ENCODE peak calls at places on chromosomes 4 and X, in nine cellular contexts. U is HuH-7.5; E is GM13977; N is CD4-positive, CD25-positive, alpha-beta regulatory T cell; C is amniotic stem cell; R is AG10803; W is A549; Y is GM12891; S is pancreas. T is an unnamed sample.

GRCh38 chrX:95885074-95885473 is 799.6 kb upstream of the DIAPH2 start:
- DNase-seq in U (no peak), E (no peak), N (no peak), C (no peak), R (no peak), W (no peak), Y (no peak), S (no peak), T (no peak)

GRCh38 chr4:1404573-1405248 is 1.5 kb downstream of the NKX1-1 start:
- DNase-seq in U (no peak), E (peak; percentile 56), N (no peak), C (no peak), R (no peak), W (no peak), Y (no peak), S (no peak), T (no peak)

GRCh38 chrX:10555846-10556245 is 64.5 kb downstream of the MID1 start:
- DNase-seq in U (no peak), E (no peak), N (no peak), C (no peak), R (no peak), W (no peak), Y (no peak), S (no peak), T (no peak)

GRCh38 chr4:178202422-178202821 is 760.2 kb upstream of the AGA start:
- DNase-seq in U (no peak), E (no peak), N (no peak), C (no peak), R (no peak), W (no peak), Y (no peak), S (no peak), T (no peak)

GRCh38 chr4:185470503-185471195 is 884 bp downstream of the CCDC110 start:
- DNase-seq in U (peak; percentile 10), E (peak; percentile 17), N (peak; percentile 49), C (peak; percentile 6), R (peak; percentile 12), W (peak; percentile 8), Y (no peak), S (peak; percentile 96), T (peak; percentile 71)

GRCh38 chrX:107429090-107429489 is 20.4 kb upstream of the FRMPD3 start:
- DNase-seq in U (no peak), E (no peak), N (peak; percentile 40), C (no peak), R (peak; percentile 23), W (no peak), Y (no peak), S (peak; percentile 73), T (peak; percentile 49)

GRCh38 chr4:24237709-24238108 is 346.6 kb downstream of the DHX15 start:
- DNase-seq in U (no peak), E (no peak), N (no peak), C (no peak), R (no peak), W (no peak), Y (no peak), S (no peak), T (no peak)

GRCh38 chr4:26388671-26389070 is 67.9 kb downstream of the RBPJ start:
- DNase-seq in U (no peak), E (no peak), N (no peak), C (no peak), R (peak; percentile 7), W (no peak), Y (no peak), S (no peak), T (no peak)

GRCh38 chrX:135438734-135439043 is 16.9 kb downstream of the SMIM10L2A start:
- DNase-seq in U (no peak), E (no peak), N (no peak), C (no peak), R (no peak), W (no peak), Y (no peak), S (no peak), T (no peak)

GRCh38 chr4:127936974-127937373 is 28.0 kb downstream of the MFSD8 start:
- DNase-seq in U (no peak), E (no peak), N (no peak), C (peak; percentile 18), R (peak; percentile 33), W (no peak), Y (no peak), S (no peak), T (no peak)

GRCh38 chr4:174005422-174005821 is 278.0 kb downstream of the FBXO8 start:
- DNase-seq in U (no peak), E (no peak), N (no peak), C (no peak), R (no peak), W (no peak), Y (no peak), S (no peak), T (no peak)

GRCh38 chrX:153816821-153817220 is 13.5 kb downstream of the PDZD4 start:
- DNase-seq in U (no peak), E (no peak), N (peak; percentile 44), C (no peak), R (no peak), W (no peak), Y (no peak), S (no peak), T (no peak)

GRCh38 chr4:55545133-55545532 is 1.6 kb downstream of the CLOCK start:
- DNase-seq in U (no peak), E (no peak), N (no peak), C (no peak), R (no peak), W (no peak), Y (no peak), S (no peak), T (no peak)

GRCh38 chr4:109947457-109947856 is 34.8 kb downstream of the EGF start:
- DNase-seq in U (no peak), E (no peak), N (peak; percentile 4), C (no peak), R (peak; percentile 19), W (no peak), Y (no peak), S (no peak), T (no peak)

T was measured in H1.